ENCODE peak calls at places on chromosomes 12 and 14, in six cellular contexts. K, V, Q, T, L and Z are unnamed samples.

GRCh38 chr14:94321421-94322271 is 1.5 kb downstream of the SERPINA6 start:
- DNase-seq in T (no peak), K (no peak), L (no peak), V (no peak), Q (no peak), Z (no peak)

GRCh38 chr12:6551063-6551461 is 4.8 kb downstream of the IFFO1 start:
- DNase-seq in L (no peak), T (no peak), Q (no peak), V (no peak), K (no peak), Z (no peak)

GRCh38 chr12:124796303-124796957 is 67.2 kb downstream of the SCARB1 start:
- DNase-seq in Q (no peak), K (no peak), T (no peak), L (no peak), V (no peak), Z (no peak)

GRCh38 chr12:2205961-2206360 is 153.2 kb downstream of the CACNA1C start:
- DNase-seq in T (no peak), V (no peak), L (no peak), K (no peak), Q (no peak), Z (no peak)

GRCh38 chr14:53247596-53248370 is 94.7 kb upstream of the DDHD1 start:
- DNase-seq in V (no peak), Q (no peak), T (no peak), L (no peak), K (no peak), Z (no peak)

GRCh38 chr14:52338282-52338681 is 24.2 kb downstream of the PTGER2 start:
- DNase-seq in Q (no peak), L (peak; percentile 26), V (no peak), K (no peak), T (peak; percentile 85), Z (no peak)

GRCh38 chr12:77833329-77833728 is 2.6 kb downstream of the NAV3 start:
- DNase-seq in V (no peak), L (no peak), T (no peak), Q (no peak), K (no peak), Z (no peak)

GRCh38 chr14:90454041-90455000 is 57.5 kb downstream of the CALM1 start:
- DNase-seq in V (no peak), Q (no peak), L (peak; percentile 45), T (peak; percentile 55), K (peak; percentile 31), Z (no peak)

GRCh38 chr12:28121433-28121832 is 68.8 kb upstream of the CCDC91 start:
- DNase-seq in K (no peak), T (no peak), V (no peak), Q (no peak), L (no peak), Z (no peak)

GRCh38 chr14:91350813-91351507 is 66.7 kb downstream of the CCDC88C start:
- DNase-seq in L (no peak), Q (peak; percentile 70), T (peak; percentile 66), V (peak; percentile 38), K (no peak), Z (peak; percentile 44)

GRCh38 chr12:124277394-124278222 is 17.3 kb upstream of the RFLNA start:
- DNase-seq in L (no peak), T (no peak), Q (no peak), K (no peak), V (no peak), Z (no peak)

GRCh38 chr14:25049559-25050493 is at the start of gene STXBP6:
- DNase-seq in Q (no peak), V (no peak), K (peak; percentile 16), L (no peak), T (peak; percentile 32), Z (no peak)

GRCh38 chr14:50417853-50418252 is 21.2 kb upstream of the CDKL1 start:
- DNase-seq in L (no peak), K (no peak), Q (no peak), V (no peak), T (no peak), Z (no peak)

GRCh38 chr12:2387051-2387834 is 334.5 kb downstream of the CACNA1C start:
- DNase-seq in T (peak; percentile 16), Q (no peak), V (no peak), K (no peak), L (no peak), Z (no peak)